ENCODE peak calls at places on chromosomes 11 and 22, in ten cellular contexts. P is right lobe of liver, G is suprapubic skin, J is K562, Y is Peyer's patch, S is H1, H is uterus, Q is NB4, O is A549, A is transverse colon. D is an unnamed sample.

GRCh38 chr11:47248664-47249377 is at the start of gene ACP2:
- DNase-seq in P (peak), G (peak), J (peak), Y (peak), S (no peak), H (peak), Q (peak), O (peak), A (peak), D (peak)

GRCh38 chr11:14089690-14090462 is 127.4 kb downstream of the SPON1 start:
- DNase-seq in P (no peak), G (no peak), J (no peak), Y (no peak), S (no peak), H (no peak), Q (no peak), O (no peak), A (no peak), D (no peak)

GRCh38 chr11:24386551-24387404 is 110.1 kb upstream of the LUZP2 start:
- DNase-seq in P (no peak), G (no peak), J (no peak), Y (no peak), S (peak), H (no peak), Q (peak), O (no peak), A (no peak), D (no peak)

GRCh38 chr11:27694992-27695391 is 5.3 kb downstream of the BDNF start:
- DNase-seq in P (no peak), G (no peak), J (no peak), Y (no peak), S (no peak), H (no peak), Q (peak), O (no peak), A (no peak), D (no peak)

GRCh38 chr22:18085188-18085587 is 7.4 kb downstream of the PEX26 start:
- DNase-seq in P (peak), G (no peak), J (no peak), Y (no peak), S (no peak), H (no peak), Q (no peak), O (no peak), A (peak), D (peak)

GRCh38 chr22:42716649-42717127 is 4.0 kb downstream of the A4GALT start:
- DNase-seq in P (no peak), G (no peak), J (no peak), Y (peak), S (no peak), H (no peak), Q (no peak), O (no peak), A (peak), D (no peak)

GRCh38 chr22:49883294-49883640 is 29.6 kb downstream of the ZBED4 start:
- DNase-seq in P (no peak), G (no peak), J (no peak), Y (no peak), S (no peak), H (no peak), Q (no peak), O (no peak), A (no peak), D (no peak)

GRCh38 chr11:128515766-128516466 is 71.4 kb downstream of the ETS1 start:
- DNase-seq in P (no peak), G (no peak), J (no peak), Y (no peak), S (no peak), H (no peak), Q (no peak), O (no peak), A (no peak), D (no peak)

GRCh38 chr11:1192741-1193325 is 30.0 kb upstream of the MUC5B start:
- DNase-seq in P (no peak), G (peak), J (peak), Y (no peak), S (no peak), H (peak), Q (no peak), O (no peak), A (no peak), D (peak)

DNA sequence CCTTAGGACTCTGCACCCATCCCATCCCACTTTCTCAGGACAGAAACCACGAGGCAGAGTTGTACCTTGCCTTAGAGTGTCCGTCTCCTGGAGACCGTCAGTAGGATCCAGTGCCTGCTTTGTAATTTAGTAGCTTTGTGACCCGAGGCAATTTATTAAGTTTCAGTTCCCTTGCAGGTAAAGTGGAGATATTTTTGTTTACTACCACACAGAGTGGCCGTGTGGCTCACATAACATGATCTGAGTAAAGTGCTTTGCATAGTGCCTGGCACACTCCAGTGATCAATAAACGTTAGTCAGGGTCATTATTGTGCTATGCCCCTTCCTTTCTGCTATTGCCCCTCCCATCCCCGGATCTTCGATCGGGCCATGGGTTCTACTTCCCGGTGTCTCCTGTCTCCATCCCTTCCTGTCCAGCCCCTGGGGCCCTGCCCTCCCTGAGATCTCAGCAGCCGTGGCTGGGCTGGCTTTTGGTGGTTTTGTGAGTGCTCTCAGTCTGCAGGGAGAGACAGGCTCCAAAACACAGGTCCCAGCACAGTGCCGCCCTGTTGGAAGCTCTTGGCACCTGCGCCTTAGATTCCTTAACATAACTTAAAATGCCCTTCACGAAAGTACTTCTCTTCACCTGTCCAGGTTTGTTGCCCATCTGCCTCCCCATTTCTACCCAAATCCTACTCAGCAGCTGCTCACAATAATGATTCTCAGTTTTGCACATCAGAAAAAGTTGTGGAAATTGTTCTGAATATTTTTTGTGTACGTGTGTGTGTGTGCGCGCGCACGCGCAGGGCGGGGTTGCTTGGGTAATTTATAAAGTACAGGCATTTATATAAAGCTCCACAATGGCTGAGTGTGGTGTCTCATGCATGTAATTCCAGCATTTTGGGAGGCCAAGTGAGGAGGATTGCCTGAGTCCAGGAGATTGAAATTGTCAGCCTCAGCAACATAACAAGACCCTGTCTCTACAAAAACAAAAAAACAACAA is 753.7 kb downstream of the NTM start:
- DNase-seq in P (no peak), G (no peak), J (no peak), Y (no peak), S (no peak), H (no peak), Q (no peak), O (no peak), A (no peak), D (no peak)
- TF ChIP-seq CTCF in P (no peak), G (no peak), J (no peak), Y (no peak), S (peak), H (no peak), Q (no peak), O (no peak), A (no peak), D (no peak)

DNA sequence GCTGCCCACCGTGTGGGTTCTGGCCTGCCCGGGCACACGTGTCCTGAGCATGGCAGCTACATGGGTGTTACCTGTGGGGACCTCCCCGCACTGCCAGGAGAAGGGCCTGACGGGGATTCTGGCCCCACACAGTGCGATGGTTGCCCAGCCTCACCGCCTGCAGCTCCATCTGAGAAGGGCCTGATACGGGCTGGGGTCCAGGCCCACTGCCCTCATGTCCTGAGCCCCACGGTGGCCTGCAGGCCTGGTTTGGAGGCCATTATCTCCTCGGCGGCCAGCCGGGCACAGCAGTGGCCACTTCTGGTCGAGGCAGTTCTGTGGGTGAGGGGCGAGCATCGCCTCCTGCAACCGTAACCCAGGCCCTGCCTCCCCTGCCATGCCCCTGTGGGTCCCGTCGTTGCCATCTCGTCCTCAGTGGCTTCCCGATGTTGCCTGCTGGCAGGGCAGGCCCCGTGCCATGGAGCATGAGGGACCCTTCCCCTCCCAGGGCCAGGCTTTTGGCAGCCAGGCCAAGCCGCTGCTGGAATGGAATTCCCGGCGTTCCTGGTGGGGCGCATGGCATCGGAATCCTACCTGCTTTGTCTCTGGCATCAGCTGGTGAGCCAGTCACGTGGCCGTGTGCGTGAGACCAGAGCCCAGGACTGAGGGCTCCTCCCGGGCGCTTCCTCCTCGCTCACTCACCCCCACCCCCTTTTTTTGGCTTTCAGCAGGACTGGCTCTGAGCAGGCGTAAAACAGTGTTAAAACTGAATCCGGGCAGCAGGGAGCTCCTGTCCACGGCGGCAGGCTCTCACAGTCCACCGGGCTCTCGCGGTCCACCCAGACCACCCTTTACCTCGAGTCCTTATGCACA is 71.9 kb upstream of the PPARA start:
- DNase-seq in P (peak), G (peak), J (no peak), Y (no peak), S (no peak), H (peak), Q (no peak), O (no peak), A (peak), D (peak)
- TF ChIP-seq POLR2A in P (no peak), G (no peak), J (no peak), Y (no peak), S (no peak), H (peak), Q (no peak), O (no peak), A (no peak), D (peak)

GRCh38 chr11:66545701-66546367 is at the start of gene ZDHHC24:
- DNase-seq in P (peak), G (peak), J (peak), Y (peak), S (peak), H (peak), Q (peak), O (peak), A (peak), D (peak)
- TF ChIP-seq CTCF in P (no peak), G (no peak), J (no peak), Y (no peak), S (no peak), H (peak), Q (no peak), O (no peak), A (no peak), D (no peak)

DNA sequence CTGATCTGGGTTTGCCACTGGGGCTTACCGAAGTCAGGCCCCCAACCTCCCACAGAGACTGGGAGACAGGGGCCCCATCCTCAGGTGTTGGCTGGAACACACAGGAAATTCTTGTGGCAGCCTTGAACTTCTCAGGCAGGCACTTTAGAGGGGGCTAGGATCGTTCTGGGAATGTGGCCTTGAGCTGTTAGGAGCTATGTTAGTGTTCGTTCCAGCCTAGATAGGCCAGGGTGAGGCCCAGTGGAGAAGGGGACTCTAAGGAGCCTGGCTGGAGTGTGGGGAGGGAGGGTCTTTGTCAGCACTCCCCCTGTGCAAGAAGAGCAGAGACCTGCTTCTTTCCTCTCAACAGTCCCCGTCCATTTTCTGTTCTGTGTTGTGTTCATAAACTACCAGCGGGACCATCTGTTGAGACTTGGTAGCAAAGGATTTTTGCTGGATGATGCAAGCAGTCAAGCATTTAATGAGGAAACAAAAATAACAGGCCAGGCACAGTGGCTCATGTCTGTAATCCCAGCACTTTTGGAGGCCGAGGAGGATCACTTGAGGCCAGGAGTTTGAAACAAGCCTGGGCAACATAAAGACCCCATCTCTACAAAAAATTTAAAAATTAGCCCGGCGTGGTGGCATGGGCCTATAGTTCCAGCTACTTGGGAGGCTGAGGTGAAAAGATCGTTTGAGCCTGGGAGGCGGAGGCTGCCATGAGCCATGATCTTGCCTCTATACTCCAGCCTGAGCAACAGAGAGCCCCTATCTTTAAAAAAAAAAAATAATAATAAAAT is 1.5 kb upstream of the TXNRD2 start:
- DNase-seq in P (no peak), G (no peak), J (peak), Y (no peak), S (no peak), H (peak), Q (peak), O (no peak), A (no peak), D (peak)
- TF ChIP-seq POLR2A in P (peak), G (peak), J (no peak), Y (peak), S (no peak), H (peak), Q (peak), O (no peak), A (peak), D (peak)

GRCh38 chr11:92536895-92537294 is 312.3 kb downstream of the FAT3 start:
- DNase-seq in P (no peak), G (no peak), J (no peak), Y (no peak), S (no peak), H (no peak), Q (no peak), O (no peak), A (no peak), D (no peak)
- TF ChIP-seq CTCF in P (no peak), G (no peak), J (no peak), Y (no peak), S (no peak), H (no peak), Q (no peak), O (no peak), A (no peak), D (no peak)